ENCODE peak calls at places on chromosomes 7 and 10, in six cellular contexts. G, E, O, K, M and J are unnamed samples.

GRCh38 chr7:88927-89921 is 103.1 kb upstream of the FAM20C start:
- DNase-seq in G (no peak), E (no peak), O (no peak), K (no peak), M (no peak), J (no peak)

GRCh38 chr7:12540850-12541249 is 29.7 kb upstream of the SCIN start:
- DNase-seq in G (no peak), E (no peak), O (no peak), K (no peak), M (no peak), J (no peak)

GRCh38 chr10:96721207-96721572 is 876 bp upstream of the PIK3AP1 start:
- DNase-seq in G (no peak), E (no peak), O (no peak), K (no peak), M (no peak), J (no peak)

GRCh38 chr7:157053118-157053517 is 42.7 kb upstream of the MNX1 start:
- DNase-seq in G (no peak), E (no peak), O (no peak), K (no peak), M (no peak), J (no peak)

GRCh38 chr7:147981072-147981813 is 609.3 kb upstream of the C7orf33 start:
- DNase-seq in G (no peak), E (no peak), O (peak; percentile 41), K (no peak), M (peak; percentile 14), J (no peak)

GRCh38 chr7:140289804-140290203 is 108.5 kb downstream of the SLC37A3 start:
- DNase-seq in G (no peak), E (no peak), O (no peak), K (no peak), M (no peak), J (no peak)

GRCh38 chr7:68470836-68471235 is 1127.4 kb upstream of the AUTS2 start:
- DNase-seq in G (no peak), E (no peak), O (no peak), K (no peak), M (no peak), J (no peak)

GRCh38 chr10:92550924-92551323 is 23.0 kb downstream of the IDE start:
- DNase-seq in G (no peak), E (no peak), O (no peak), K (no peak), M (no peak), J (no peak)

GRCh38 chr7:64686493-64687184 is 20.7 kb downstream of the ZNF107 start:
- DNase-seq in G (no peak), E (no peak), O (no peak), K (peak; percentile 79), M (no peak), J (no peak)

GRCh38 chr10:23514321-23514720 is 75.4 kb downstream of the OTUD1 start:
- DNase-seq in G (no peak), E (no peak), O (no peak), K (no peak), M (no peak), J (no peak)

GRCh38 chr10:110500515-110500905 is 2.8 kb downstream of the DUSP5 start:
- DNase-seq in G (no peak), E (no peak), O (no peak), K (no peak), M (no peak), J (no peak)

GRCh38 chr10:101120884-101121660 is 10.0 kb upstream of the TLX1 start:
- DNase-seq in G (no peak), E (no peak), O (no peak), K (no peak), M (no peak), J (no peak)

GRCh38 chr7:7772385-7772784 is 54.0 kb upstream of the RPA3 start:
- DNase-seq in G (no peak), E (no peak), O (no peak), K (no peak), M (no peak), J (no peak)

GRCh38 chr10:48764486-48764885 is 79.8 kb downstream of the WDFY4 start:
- DNase-seq in G (no peak), E (no peak), O (no peak), K (no peak), M (no peak), J (no peak)

GRCh38 chr10:29646238-29646902 is 11.6 kb upstream of the SVIL start:
- DNase-seq in G (no peak), E (no peak), O (no peak), K (no peak), M (no peak), J (no peak)

GRCh38 chr7:86598311-86598710 is 45.4 kb upstream of the GRM3 start:
- DNase-seq in G (no peak), E (peak; percentile 56), O (no peak), K (peak; percentile 10), M (no peak), J (peak; percentile 9)

GRCh38 chr10:35470535-35470934 is 134.2 kb downstream of the CCNY start:
- DNase-seq in G (no peak), E (no peak), O (no peak), K (no peak), M (no peak), J (no peak)

GRCh38 chr10:31315453-31315852 is 3.6 kb upstream of the ZEB1 start:
- DNase-seq in G (no peak), E (no peak), O (no peak), K (no peak), M (no peak), J (no peak)

GRCh38 chr7:69196593-69196992 is 401.7 kb upstream of the AUTS2 start:
- DNase-seq in G (no peak), E (no peak), O (no peak), K (no peak), M (no peak), J (no peak)

GRCh38 chr10:3702569-3702968 is 82.4 kb downstream of the KLF6 start:
- DNase-seq in G (no peak), E (no peak), O (no peak), K (peak; percentile 33), M (no peak), J (no peak)

GRCh38 chr7:63012633-63013183 is 985.9 kb upstream of the ZNF722 start:
- DNase-seq in G (no peak), E (no peak), O (no peak), K (no peak), M (no peak), J (no peak)

GRCh38 chr10:90047243-90047729 is 345.9 kb downstream of the KIF20B start:
- DNase-seq in G (no peak), E (no peak), O (peak; percentile 90), K (no peak), M (no peak), J (no peak)

GRCh38 chr7:32785365-32785764 is 106.2 kb downstream of the KBTBD2 start:
- DNase-seq in G (no peak), E (no peak), O (no peak), K (no peak), M (no peak), J (no peak)

GRCh38 chr7:51878869-51879268 is 562.3 kb upstream of the COBL start:
- DNase-seq in G (no peak), E (no peak), O (no peak), K (no peak), M (no peak), J (no peak)

GRCh38 chr7:117124585-117125220 is 171.4 kb downstream of the ST7 start:
- DNase-seq in G (peak; percentile 66), E (no peak), O (peak; percentile 60), K (peak; percentile 95), M (no peak), J (no peak)
- TF ChIP-seq POLR2AphosphoS5 in G (peak; percentile 68), E (no peak), O (no peak), K (no peak), M (peak; percentile 40), J (no peak)

GRCh38 chr10:116538992-116539391 is 6.7 kb upstream of the PNLIP start:
- DNase-seq in G (no peak), E (no peak), O (no peak), K (no peak), M (no peak), J (no peak)

GRCh38 chr10:116540814-116541213 is 4.9 kb upstream of the PNLIP start:
- DNase-seq in G (no peak), E (no peak), O (no peak), K (no peak), M (no peak), J (no peak)

GRCh38 chr10:116542007-116542677 is 3.6 kb upstream of the PNLIP start:
- DNase-seq in G (no peak), E (no peak), O (no peak), K (no peak), M (no peak), J (no peak)

GRCh38 chr10:116536810-116537209 is 8.9 kb upstream of the PNLIP start:
- DNase-seq in G (no peak), E (no peak), O (no peak), K (no peak), M (no peak), J (no peak)

DNA sequence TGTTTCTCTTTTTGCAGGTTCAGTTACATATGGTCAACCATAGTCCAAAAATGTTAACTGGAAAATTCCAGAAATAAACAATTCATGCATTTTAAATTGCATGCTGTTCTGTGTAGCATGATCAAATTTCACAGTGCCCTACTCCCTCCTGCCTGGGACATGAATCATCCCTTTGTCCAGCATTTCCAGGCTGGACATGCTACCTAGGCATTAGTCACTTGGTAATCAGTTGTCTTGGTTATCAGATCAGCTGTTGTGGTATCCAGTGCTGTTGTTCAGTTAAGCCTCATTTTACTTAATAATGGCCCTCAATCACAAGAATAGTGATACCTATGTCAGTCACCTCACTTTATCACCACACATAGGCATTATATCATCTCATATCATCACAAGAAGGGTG is 7.3 kb upstream of the PNLIP start:
- DNase-seq in G (no peak), E (no peak), O (no peak), K (peak; percentile 9), M (no peak), J (no peak)
- TF ChIP-seq TAF1 in G (no peak), E (no peak), O (no peak), K (no peak), M (no peak), J (no peak)

DNA sequence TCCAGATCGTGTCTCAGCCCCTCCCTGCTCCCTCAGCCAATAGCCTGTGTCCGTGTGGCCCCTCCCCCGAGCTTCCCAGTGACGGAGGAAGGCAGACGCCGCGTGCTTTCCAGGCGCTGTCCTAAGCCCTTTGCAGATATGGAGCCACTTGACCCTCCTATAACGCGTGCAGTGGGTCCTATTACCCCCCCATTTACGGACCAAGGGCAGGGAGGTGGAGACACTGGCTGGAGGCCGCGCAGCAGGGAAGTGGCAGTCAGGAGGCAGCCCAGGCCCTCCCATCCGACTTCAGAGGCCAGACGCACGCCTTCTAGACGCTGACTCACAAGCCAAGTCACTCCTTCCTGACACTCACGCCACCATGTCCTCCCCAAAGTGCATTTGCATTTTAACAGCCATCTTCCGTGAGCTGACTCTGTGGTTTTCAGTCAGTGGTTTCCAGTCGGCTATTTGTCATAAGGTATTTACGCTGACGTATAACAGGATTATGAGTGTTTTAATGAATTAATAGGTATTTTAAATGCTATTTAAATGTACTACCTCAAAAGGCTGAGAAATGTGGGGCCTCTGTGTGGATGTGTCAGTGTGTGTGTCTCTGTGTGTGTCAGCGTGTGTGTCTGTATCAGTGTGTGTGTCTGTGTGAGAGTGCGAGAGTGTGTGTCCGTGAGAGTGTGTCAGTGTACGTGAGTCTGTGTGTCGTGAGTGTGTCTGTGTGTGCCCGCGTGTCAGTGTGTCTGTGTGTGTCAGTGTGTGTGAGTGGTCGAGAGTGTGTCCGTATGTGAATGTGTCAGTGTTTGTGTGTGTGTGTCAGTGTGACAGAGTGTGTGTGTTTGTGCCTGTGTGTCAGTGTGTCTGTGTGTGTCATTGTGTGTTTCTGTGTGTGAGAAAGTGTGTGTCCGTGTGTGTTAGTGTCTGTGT is 92.1 kb upstream of the INSIG1 start:
- DNase-seq in G (peak; percentile 100), E (no peak), O (peak; percentile 99), K (no peak), M (peak; percentile 90), J (peak; percentile 82)
- TF ChIP-seq POLR2A in G (peak; percentile 96), E (no peak), O (peak; percentile 90), K (no peak), M (peak; percentile 78), J (peak; percentile 75)

GRCh38 chr7:44073664-44074348 is 8.4 kb upstream of the PGAM2 start:
- DNase-seq in G (no peak), E (no peak), O (no peak), K (no peak), M (peak; percentile 76), J (peak; percentile 76)
- TF ChIP-seq POLR2AphosphoS5 in G (no peak), E (no peak), O (no peak), K (no peak), M (peak; percentile 40), J (peak; percentile 11)